ENCODE peak calls at places on chromosomes 6 and 20, in eight cellular contexts. One of them, this sample, is unnamed.

GRCh38 chr6:100296810-100297544 is 167.7 kb downstream of the SIM1 start:
- DNase-seq in fibroblast of mammary gland: peak; percentile 93
- DNase-seq in AG04450: peak; percentile 41
- DNase-seq in cardiac fibroblast: peak; percentile 86
- DNase-seq in fibroblast of pulmonary artery: peak; percentile 82
- DNase-seq in left ventricle myocardium inferior: no peak
- DNase-seq in brain microvascular endothelial cell: peak; percentile 67
- DNase-seq in MM.1S: no peak
- DNase-seq in this sample: peak; percentile 73

GRCh38 chr20:57742506-57743180 is 32.8 kb upstream of the PMEPA1 start:
- DNase-seq in fibroblast of pulmonary artery: no peak
- DNase-seq in left ventricle myocardium inferior: no peak
- DNase-seq in fibroblast of mammary gland: no peak
- DNase-seq in MM.1S: no peak
- DNase-seq in brain microvascular endothelial cell: no peak
- DNase-seq in AG04450: no peak
- DNase-seq in cardiac fibroblast: no peak
- DNase-seq in this sample: no peak

GRCh38 chr6:154509421-154510143 is 903 bp downstream of the CNKSR3 start:
- DNase-seq in AG04450: no peak
- DNase-seq in fibroblast of mammary gland: peak; percentile 30
- DNase-seq in fibroblast of pulmonary artery: peak; percentile 39
- DNase-seq in MM.1S: no peak
- DNase-seq in left ventricle myocardium inferior: peak; percentile 21
- DNase-seq in brain microvascular endothelial cell: no peak
- DNase-seq in cardiac fibroblast: peak; percentile 42
- DNase-seq in this sample: no peak

GRCh38 chr6:12484519-12484918 is 194.4 kb downstream of the EDN1 start:
- DNase-seq in AG04450: no peak
- DNase-seq in fibroblast of pulmonary artery: no peak
- DNase-seq in left ventricle myocardium inferior: no peak
- DNase-seq in cardiac fibroblast: no peak
- DNase-seq in MM.1S: no peak
- DNase-seq in brain microvascular endothelial cell: no peak
- DNase-seq in fibroblast of mammary gland: no peak
- DNase-seq in this sample: no peak

GRCh38 chr6:44145839-44146238 is 12.8 kb upstream of the CAPN11 start:
- DNase-seq in fibroblast of mammary gland: no peak
- DNase-seq in fibroblast of pulmonary artery: no peak
- DNase-seq in brain microvascular endothelial cell: no peak
- DNase-seq in MM.1S: no peak
- DNase-seq in AG04450: no peak
- DNase-seq in cardiac fibroblast: no peak
- DNase-seq in left ventricle myocardium inferior: no peak
- DNase-seq in this sample: no peak

GRCh38 chr6:113570651-113571050 is 286.5 kb upstream of the MARCKS start:
- DNase-seq in cardiac fibroblast: no peak
- DNase-seq in left ventricle myocardium inferior: no peak
- DNase-seq in fibroblast of mammary gland: no peak
- DNase-seq in AG04450: no peak
- DNase-seq in MM.1S: no peak
- DNase-seq in fibroblast of pulmonary artery: no peak
- DNase-seq in brain microvascular endothelial cell: no peak
- DNase-seq in this sample: no peak

GRCh38 chr6:155782320-155782730 is 326.7 kb upstream of the NOX3 start:
- DNase-seq in MM.1S: no peak
- DNase-seq in brain microvascular endothelial cell: peak; percentile 91
- DNase-seq in left ventricle myocardium inferior: no peak
- DNase-seq in fibroblast of mammary gland: peak; percentile 29
- DNase-seq in AG04450: peak; percentile 87
- DNase-seq in fibroblast of pulmonary artery: peak; percentile 93
- DNase-seq in cardiac fibroblast: peak; percentile 86
- DNase-seq in this sample: peak; percentile 70

GRCh38 chr6:165480916-165481315 is 171.5 kb upstream of the C6orf118 start:
- DNase-seq in fibroblast of mammary gland: no peak
- DNase-seq in AG04450: no peak
- DNase-seq in fibroblast of pulmonary artery: no peak
- DNase-seq in cardiac fibroblast: no peak
- DNase-seq in left ventricle myocardium inferior: no peak
- DNase-seq in MM.1S: no peak
- DNase-seq in brain microvascular endothelial cell: no peak
- DNase-seq in this sample: no peak

GRCh38 chr6:112144145-112144926 is 56.9 kb downstream of the FAM229B start:
- DNase-seq in left ventricle myocardium inferior: no peak
- DNase-seq in MM.1S: peak; percentile 21
- DNase-seq in AG04450: no peak
- DNase-seq in fibroblast of mammary gland: peak; percentile 77
- DNase-seq in fibroblast of pulmonary artery: no peak
- DNase-seq in brain microvascular endothelial cell: no peak
- DNase-seq in cardiac fibroblast: no peak
- DNase-seq in this sample: no peak

GRCh38 chr6:72709436-72709835 is 87.6 kb downstream of the KCNQ5 start:
- DNase-seq in fibroblast of mammary gland: peak; percentile 6
- DNase-seq in AG04450: no peak
- DNase-seq in MM.1S: no peak
- DNase-seq in cardiac fibroblast: no peak
- DNase-seq in brain microvascular endothelial cell: no peak
- DNase-seq in fibroblast of pulmonary artery: no peak
- DNase-seq in left ventricle myocardium inferior: no peak
- DNase-seq in this sample: no peak

GRCh38 chr6:132780770-132781371 is 17.6 kb downstream of the SLC18B1 start:
- DNase-seq in fibroblast of pulmonary artery: peak; percentile 62
- DNase-seq in cardiac fibroblast: peak; percentile 45
- DNase-seq in AG04450: no peak
- DNase-seq in MM.1S: peak; percentile 26
- DNase-seq in left ventricle myocardium inferior: no peak
- DNase-seq in fibroblast of mammary gland: peak; percentile 41
- DNase-seq in brain microvascular endothelial cell: no peak
- DNase-seq in this sample: peak; percentile 9
- TF ChIP-seq CTCF in fibroblast of pulmonary artery: peak; percentile 53
- TF ChIP-seq CTCF in cardiac fibroblast: peak; percentile 45
- TF ChIP-seq CTCF in AG04450: peak; percentile 73
- TF ChIP-seq CTCF in MM.1S: peak; percentile 27
- TF ChIP-seq CTCF in left ventricle myocardium inferior: peak; percentile 24
- TF ChIP-seq CTCF in fibroblast of mammary gland: peak; percentile 44
- TF ChIP-seq CTCF in brain microvascular endothelial cell: peak; percentile 59
- TF ChIP-seq CTCF in this sample: peak; percentile 58

GRCh38 chr6:158803733-158804143 is 15.4 kb downstream of the EZR start:
- DNase-seq in cardiac fibroblast: peak; percentile 60
- DNase-seq in AG04450: no peak
- DNase-seq in brain microvascular endothelial cell: peak; percentile 38
- DNase-seq in fibroblast of mammary gland: no peak
- DNase-seq in left ventricle myocardium inferior: no peak
- DNase-seq in MM.1S: peak; percentile 53
- DNase-seq in fibroblast of pulmonary artery: no peak
- DNase-seq in this sample: no peak

GRCh38 chr6:158808918-158809678 is 10.1 kb downstream of the EZR start:
- DNase-seq in left ventricle myocardium inferior: no peak
- DNase-seq in fibroblast of mammary gland: no peak
- DNase-seq in cardiac fibroblast: no peak
- DNase-seq in fibroblast of pulmonary artery: no peak
- DNase-seq in MM.1S: no peak
- DNase-seq in brain microvascular endothelial cell: no peak
- DNase-seq in AG04450: no peak
- DNase-seq in this sample: no peak

GRCh38 chr6:158808442-158808833 is 10.7 kb downstream of the EZR start:
- DNase-seq in brain microvascular endothelial cell: no peak
- DNase-seq in fibroblast of pulmonary artery: no peak
- DNase-seq in fibroblast of mammary gland: no peak
- DNase-seq in AG04450: no peak
- DNase-seq in left ventricle myocardium inferior: no peak
- DNase-seq in cardiac fibroblast: no peak
- DNase-seq in MM.1S: no peak
- DNase-seq in this sample: no peak

GRCh38 chr6:158807515-158808441 is 11.4 kb downstream of the EZR start:
- DNase-seq in brain microvascular endothelial cell: no peak
- DNase-seq in cardiac fibroblast: no peak
- DNase-seq in AG04450: no peak
- DNase-seq in MM.1S: no peak
- DNase-seq in fibroblast of mammary gland: no peak
- DNase-seq in left ventricle myocardium inferior: no peak
- DNase-seq in fibroblast of pulmonary artery: no peak
- DNase-seq in this sample: no peak

GRCh38 chr6:158805698-158806373 is 13.3 kb downstream of the EZR start:
- DNase-seq in fibroblast of mammary gland: no peak
- DNase-seq in fibroblast of pulmonary artery: no peak
- DNase-seq in left ventricle myocardium inferior: no peak
- DNase-seq in cardiac fibroblast: no peak
- DNase-seq in AG04450: no peak
- DNase-seq in MM.1S: no peak
- DNase-seq in brain microvascular endothelial cell: no peak
- DNase-seq in this sample: no peak
- H3K4me3 ChIP-seq in fibroblast of mammary gland: no peak overlapping the region
- H3K4me3 ChIP-seq in fibroblast of pulmonary artery: no peak overlapping the region
- H3K4me3 ChIP-seq in left ventricle myocardium inferior: no peak overlapping the region
- H3K4me3 ChIP-seq in cardiac fibroblast: no peak overlapping the region
- H3K4me3 ChIP-seq in AG04450: no peak overlapping the region
- H3K4me3 ChIP-seq in MM.1S: no peak overlapping the region
- H3K4me3 ChIP-seq in brain microvascular endothelial cell: no peak overlapping the region
- H3K4me3 ChIP-seq in this sample: no peak overlapping the region

GRCh38 chr6:69796627-69797390 is at the start of gene LMBRD1:
- DNase-seq in AG04450: peak; percentile 88
- DNase-seq in brain microvascular endothelial cell: peak; percentile 94
- DNase-seq in fibroblast of mammary gland: peak; percentile 95
- DNase-seq in cardiac fibroblast: peak; percentile 97
- DNase-seq in left ventricle myocardium inferior: peak; percentile 98
- DNase-seq in MM.1S: peak; percentile 91
- DNase-seq in fibroblast of pulmonary artery: peak; percentile 97
- DNase-seq in this sample: peak; percentile 83
- TF ChIP-seq CTCF in AG04450: peak; percentile 73
- TF ChIP-seq CTCF in brain microvascular endothelial cell: peak; percentile 90
- TF ChIP-seq CTCF in fibroblast of mammary gland: peak; percentile 47
- TF ChIP-seq CTCF in cardiac fibroblast: peak; percentile 77
- TF ChIP-seq CTCF in left ventricle myocardium inferior: peak; percentile 78
- TF ChIP-seq CTCF in MM.1S: peak; percentile 97
- TF ChIP-seq CTCF in fibroblast of pulmonary artery: peak; percentile 40
- TF ChIP-seq CTCF in this sample: peak; percentile 77

DNA sequence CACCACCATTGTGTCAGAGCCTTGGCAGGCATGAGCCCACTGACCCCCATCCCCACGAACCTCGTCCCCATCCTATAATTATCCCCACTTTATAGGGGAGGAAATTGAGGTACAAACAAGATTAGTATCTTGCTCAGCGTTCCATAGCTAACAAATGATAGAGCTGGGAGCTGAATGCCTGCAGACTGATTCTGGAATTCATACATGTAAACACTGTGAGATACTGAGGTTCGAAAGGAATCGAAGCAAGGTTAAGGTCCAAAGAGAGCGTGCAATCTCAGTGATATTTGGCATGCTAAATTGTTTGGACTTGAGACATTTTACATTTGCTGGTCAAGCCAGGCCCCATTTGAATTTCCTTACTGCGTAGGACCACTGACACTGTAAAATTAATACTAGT is 746.6 kb downstream of the COL12A1 start:
- DNase-seq in MM.1S: no peak
- DNase-seq in fibroblast of mammary gland: no peak
- DNase-seq in cardiac fibroblast: no peak
- DNase-seq in brain microvascular endothelial cell: no peak
- DNase-seq in left ventricle myocardium inferior: no peak
- DNase-seq in AG04450: no peak
- DNase-seq in fibroblast of pulmonary artery: no peak
- DNase-seq in this sample: no peak
- H3K4me3 ChIP-seq in MM.1S: no peak overlapping the region
- H3K4me3 ChIP-seq in fibroblast of mammary gland: no peak overlapping the region
- H3K4me3 ChIP-seq in cardiac fibroblast: no peak overlapping the region
- H3K4me3 ChIP-seq in brain microvascular endothelial cell: no peak overlapping the region
- H3K4me3 ChIP-seq in left ventricle myocardium inferior: no peak overlapping the region
- H3K4me3 ChIP-seq in AG04450: no peak overlapping the region
- H3K4me3 ChIP-seq in fibroblast of pulmonary artery: no peak overlapping the region
- H3K4me3 ChIP-seq in this sample: no peak overlapping the region

DNA sequence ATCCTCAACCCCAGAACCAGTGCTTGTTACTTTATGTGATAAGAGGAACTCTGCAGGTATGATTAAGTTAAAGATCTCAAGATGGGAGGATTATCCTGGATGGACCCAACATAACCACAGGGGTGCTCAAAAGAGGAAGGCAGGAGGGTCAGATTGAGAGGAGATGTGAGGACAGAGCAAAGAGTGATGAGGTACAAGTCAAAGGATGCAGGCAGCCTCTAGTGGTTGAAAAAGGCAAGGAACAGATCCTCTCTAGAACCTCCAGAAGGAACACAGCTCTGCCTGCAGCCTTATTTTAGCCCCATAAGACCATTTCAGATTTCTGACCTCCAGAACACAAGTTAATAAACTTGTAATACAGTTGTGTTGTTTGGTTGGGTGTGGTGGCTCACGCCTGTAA is 41.2 kb downstream of the PDSS2 start:
- DNase-seq in left ventricle myocardium inferior: no peak
- DNase-seq in MM.1S: peak; percentile 26
- DNase-seq in AG04450: no peak
- DNase-seq in fibroblast of pulmonary artery: peak; percentile 33
- DNase-seq in fibroblast of mammary gland: peak; percentile 39
- DNase-seq in cardiac fibroblast: peak; percentile 51
- DNase-seq in brain microvascular endothelial cell: peak; percentile 31
- DNase-seq in this sample: no peak
- TF ChIP-seq CTCF in left ventricle myocardium inferior: no peak
- TF ChIP-seq CTCF in MM.1S: peak; percentile 46
- TF ChIP-seq CTCF in AG04450: peak; percentile 50
- TF ChIP-seq CTCF in fibroblast of pulmonary artery: peak; percentile 66
- TF ChIP-seq CTCF in fibroblast of mammary gland: peak; percentile 65
- TF ChIP-seq CTCF in cardiac fibroblast: peak; percentile 76
- TF ChIP-seq CTCF in brain microvascular endothelial cell: peak; percentile 68
- TF ChIP-seq CTCF in this sample: peak; percentile 42

GRCh38 chr6:136989591-136990578 is 54.9 kb downstream of the IL20RA start:
- DNase-seq in AG04450: no peak
- DNase-seq in brain microvascular endothelial cell: no peak
- DNase-seq in MM.1S: no peak
- DNase-seq in fibroblast of pulmonary artery: no peak
- DNase-seq in cardiac fibroblast: no peak
- DNase-seq in fibroblast of mammary gland: no peak
- DNase-seq in left ventricle myocardium inferior: peak; percentile 48
- DNase-seq in this sample: no peak
- H3K4me3 ChIP-seq in AG04450: peak overlapping the region; percentile 27
- H3K4me3 ChIP-seq in brain microvascular endothelial cell: peak overlapping the region; percentile 57
- H3K4me3 ChIP-seq in MM.1S: no peak overlapping the region
- H3K4me3 ChIP-seq in fibroblast of pulmonary artery: peak overlapping the region; percentile 21
- H3K4me3 ChIP-seq in cardiac fibroblast: peak overlapping the region; percentile 27
- H3K4me3 ChIP-seq in fibroblast of mammary gland: peak overlapping the region; percentile 7
- H3K4me3 ChIP-seq in left ventricle myocardium inferior: peak overlapping the region; percentile 71
- H3K4me3 ChIP-seq in this sample: peak overlapping the region; percentile 54